ENCODE peak calls at places on chromosomes 5 and 9, in seven cellular contexts. J is uterus, D is A549, T is transverse colon, B is stomach, U is sigmoid colon, Z is heart left ventricle. I is an unnamed sample. For H3K4me1, the result is how much of the 10 kb centered on the place peaks cover.

GRCh38 chr5:38662088-38662487 is 105.6 kb upstream of the LIFR start:
- DNase-seq in Z (no peak), J (no peak), U (no peak), B (no peak), D (no peak), T (no peak), I (no peak)

GRCh38 chr9:8872802-8873201 is 1073.2 kb upstream of the DMAC1 start:
- DNase-seq in J (no peak), Z (no peak), D (no peak), B (no peak), U (no peak), T (no peak), I (no peak)

GRCh38 chr5:109936996-109937395 is 247.3 kb downstream of the MAN2A1 start:
- DNase-seq in U (no peak), D (no peak), B (no peak), J (no peak), T (peak), Z (no peak), I (no peak)

GRCh38 chr5:135559342-135559741 is 19.4 kb downstream of the CXCL14 start:
- DNase-seq in U (peak), J (no peak), T (no peak), Z (no peak), D (peak), B (no peak), I (no peak)

GRCh38 chr5:165735388-165735787 is 2230.0 kb downstream of the MAT2B start:
- DNase-seq in B (no peak), U (no peak), D (no peak), J (no peak), Z (no peak), T (no peak), I (no peak)

GRCh38 chr9:109031241-109031640 is 17.9 kb upstream of the CTNNAL1 start:
- DNase-seq in T (no peak), Z (no peak), B (no peak), J (no peak), D (no peak), U (no peak), I (no peak)

GRCh38 chr5:57779383-57780223 is 297.0 kb upstream of the ACTBL2 start:
- DNase-seq in D (peak), Z (no peak), T (no peak), U (no peak), B (no peak), J (peak), I (peak)

GRCh38 chr5:106862450-106863193 is 808.1 kb downstream of the EFNA5 start:
- DNase-seq in D (peak), T (no peak), Z (no peak), J (no peak), B (no peak), U (no peak), I (no peak)

GRCh38 chr5:32217886-32218396 is 43.8 kb upstream of the GOLPH3 start:
- DNase-seq in T (peak), D (no peak), Z (no peak), U (peak), J (no peak), B (no peak), I (peak)

GRCh38 chr9:81417885-81418284 is 271.5 kb downstream of the TLE1 start:
- DNase-seq in T (no peak), U (no peak), D (no peak), J (no peak), B (no peak), Z (no peak), I (no peak)

GRCh38 chr5:112479418-112479817 is 60.3 kb upstream of the EPB41L4A start:
- DNase-seq in T (no peak), Z (no peak), B (no peak), J (no peak), D (no peak), U (no peak), I (peak)

GRCh38 chr5:172571413-172571812 is 69.7 kb upstream of the NEURL1B start:
- DNase-seq in T (no peak), B (no peak), D (no peak), Z (no peak), J (no peak), U (no peak), I (no peak)

GRCh38 chr9:124258765-124259272 is 1.1 kb downstream of the NEK6 start:
- DNase-seq in U (no peak), J (no peak), B (no peak), D (no peak), Z (no peak), T (peak), I (no peak)
- TF ChIP-seq POLR2A in U (no peak), J (no peak), B (no peak), D (no peak), Z (no peak), T (no peak), I (no peak)

DNA sequence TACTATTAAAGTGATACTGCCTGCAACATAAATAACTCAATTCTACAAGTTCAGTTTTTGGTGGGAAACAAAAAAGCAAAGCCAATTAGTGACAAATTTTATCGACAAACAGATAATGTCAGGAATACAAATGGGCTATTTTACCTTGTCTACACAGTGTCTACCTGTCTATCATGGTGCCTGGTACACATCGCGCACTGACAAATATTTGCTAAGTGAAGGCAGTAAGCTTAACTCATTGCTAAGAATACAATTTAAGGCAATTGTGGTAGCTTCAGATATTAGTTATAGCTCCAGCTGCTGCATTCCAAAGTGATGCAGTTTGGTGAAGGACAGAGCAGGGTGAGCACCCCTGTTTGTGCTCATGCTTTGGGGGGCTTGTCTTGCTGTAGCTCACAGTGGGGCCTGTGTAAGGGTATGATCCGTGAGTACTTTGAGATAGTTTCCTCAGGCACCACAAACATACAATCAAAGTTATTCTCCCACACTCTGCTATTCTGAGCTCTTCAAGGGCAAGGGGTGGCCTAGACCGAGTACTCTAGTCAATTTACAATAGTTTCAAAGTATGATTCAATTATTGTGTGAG is 24.7 kb downstream of the ELL2 start:
- DNase-seq in B (no peak), J (no peak), T (no peak), D (no peak), Z (no peak), U (no peak), I (no peak)
- H3K27ac ChIP-seq in B (no peak), J (no peak), T (no peak), D (no peak), Z (no peak), U (no peak), I (no peak)

GRCh38 chr5:132468665-132469379 is 21.8 kb downstream of the IRF1 start:
- DNase-seq in J (peak), D (no peak), B (peak), Z (peak), T (peak), U (no peak), I (no peak)
- H3K4me1 ChIP-seq in J (under half), D (under half), B (half or more), Z (half or more), T (under half), U (under half), I (under half)

DNA sequence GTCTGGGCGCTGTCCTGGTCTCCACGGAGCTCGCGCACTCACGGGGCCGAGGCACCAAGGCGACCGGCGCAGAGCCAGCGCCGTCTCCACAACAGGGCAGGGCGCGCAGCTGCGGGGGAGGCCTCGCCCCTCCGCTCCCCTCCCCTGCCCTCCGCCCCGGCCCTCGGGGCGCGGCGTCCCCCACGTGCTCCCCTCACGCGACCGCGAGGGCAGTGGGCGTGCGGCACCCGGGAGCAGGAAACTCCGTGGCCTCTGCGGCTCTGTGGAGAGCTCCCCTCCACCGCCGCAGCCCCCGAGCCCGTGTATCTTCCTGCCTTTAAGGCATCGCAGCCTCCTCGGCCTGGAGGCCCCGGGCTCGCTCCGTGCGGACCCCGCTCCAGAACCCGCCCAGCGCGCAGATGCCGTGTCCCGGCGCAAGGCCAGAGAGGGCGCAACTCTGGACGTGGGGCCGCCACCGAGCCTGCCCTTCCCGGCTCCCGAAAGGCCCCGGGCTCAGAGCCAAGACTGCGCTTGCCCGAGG is 706 bp upstream of the TUBB4B start:
- DNase-seq in B (peak), J (peak), D (peak), U (peak), T (peak), Z (peak), I (peak)
- TF ChIP-seq POLR2A in B (no peak), J (peak), D (peak), U (no peak), T (peak), Z (peak), I (no peak)

DNA sequence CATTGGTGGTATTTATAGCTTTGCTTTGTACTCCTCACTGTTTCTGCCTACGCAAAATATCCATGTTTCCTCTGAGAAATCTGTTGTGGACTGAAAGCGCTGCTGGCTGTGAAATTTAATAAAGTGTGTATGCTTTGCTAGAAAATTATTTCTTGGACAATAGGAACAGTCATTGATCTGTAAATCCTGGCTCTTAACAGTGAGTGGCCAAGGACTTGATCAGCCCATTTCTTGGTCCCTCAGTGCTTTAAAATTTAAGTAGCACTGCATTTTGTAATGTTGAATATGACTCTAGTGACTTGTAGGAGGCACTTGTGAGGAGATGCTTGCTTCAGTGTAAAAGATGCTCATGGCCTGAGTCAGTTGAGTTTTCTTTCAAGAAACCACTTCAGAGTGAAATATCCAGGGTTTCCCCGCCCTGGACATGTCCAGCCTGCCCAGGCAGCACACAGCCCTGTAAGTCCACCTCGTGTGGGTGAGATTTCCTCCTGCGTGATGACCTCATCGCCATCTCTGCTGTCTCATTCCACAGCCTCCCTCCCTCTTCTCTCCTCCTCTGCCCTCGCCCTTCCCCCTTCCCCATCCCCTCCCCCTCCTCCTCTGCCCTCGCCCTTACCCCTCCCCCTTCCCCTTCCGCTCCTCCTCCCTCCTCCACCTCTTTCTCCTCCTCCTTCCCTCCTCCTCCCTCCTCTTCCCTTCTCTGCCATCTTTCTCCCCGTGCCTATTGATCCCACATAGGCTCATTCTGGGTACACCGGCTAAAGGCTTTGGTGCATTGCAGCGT is 34.1 kb upstream of the NCS1 start:
- DNase-seq in U (peak), B (no peak), D (peak), T (no peak), J (peak), Z (peak), I (no peak)
- H3K27ac ChIP-seq in U (peak), B (peak), D (peak), T (peak), J (peak), Z (peak), I (no peak)

DNA sequence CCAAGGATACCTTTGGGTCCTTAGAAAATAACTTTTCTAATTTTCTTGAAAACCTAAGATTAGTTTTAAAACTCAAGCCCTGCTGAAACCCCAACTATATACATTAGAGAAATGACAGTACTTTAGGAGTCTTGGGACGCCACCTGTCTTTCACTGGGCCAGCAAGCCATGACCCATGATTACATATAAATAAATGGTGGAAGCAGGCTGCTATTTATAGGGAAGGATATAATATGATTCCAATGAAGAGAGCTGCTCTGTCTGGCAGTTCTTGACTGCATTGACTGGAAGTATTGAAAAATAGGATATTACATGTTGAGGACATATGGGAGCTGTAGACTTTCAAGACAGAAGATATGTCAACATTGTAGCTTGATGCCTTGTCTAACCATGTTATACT is 7.3 kb downstream of the JMY start:
- DNase-seq in D (no peak), Z (no peak), J (no peak), B (no peak), T (no peak), U (no peak), I (no peak)
- H3K4me1 ChIP-seq in D (under half), Z (under half), J (under half), B (half or more), T (under half), U (half or more), I (under half)

GRCh38 chr9:70480405-70480980 is 66.0 kb upstream of the KLF9 start:
- DNase-seq in U (peak), T (peak), B (peak), D (no peak), J (peak), Z (peak), I (peak)
- TF ChIP-seq POLR2A in U (peak), T (peak), B (no peak), D (no peak), J (peak), Z (peak), I (peak)

GRCh38 chr5:139392324-139392677 is 2.6 kb upstream of the MZB1 start:
- DNase-seq in J (no peak), Z (no peak), D (peak), B (no peak), U (no peak), T (no peak), I (no peak)

GRCh38 chr5:139394654-139395566 is at the start of gene PROB1:
- DNase-seq in T (no peak), Z (peak), B (no peak), D (no peak), U (no peak), J (no peak), I (no peak)

GRCh38 chr5:139394123-139394653 is 716 bp downstream of the PROB1 start:
- DNase-seq in T (peak), D (no peak), Z (peak), J (peak), B (no peak), U (no peak), I (no peak)

GRCh38 chr5:139392678-139393496 is 2.0 kb downstream of the PROB1 start:
- DNase-seq in B (peak), J (no peak), U (no peak), D (peak), Z (peak), T (peak), I (peak)

GRCh38 chr5:139393497-139394122 is 1.3 kb downstream of the PROB1 start:
- DNase-seq in D (no peak), T (no peak), B (no peak), J (no peak), Z (no peak), U (no peak), I (no peak)
- H3K27ac ChIP-seq in D (no peak), T (peak), B (peak), J (no peak), Z (peak), U (peak), I (peak)

I was measured in prostate gland.